ENCODE peak calls at places on chromosome 9, in six cellular contexts. K is CD8-positive, alpha-beta T cell; E is trophoblast cell; C is SK-N-MC; D is HCT116; G is GM23248. V is an unnamed sample.

GRCh38 chr9:19156026-19156474 is 28.8 kb upstream of the PLIN2 start:
- DNase-seq in E (no peak), G (no peak), C (no peak), K (no peak), D (no peak), V (no peak)

GRCh38 chr9:131525643-131526565 is 5.2 kb downstream of the UCK1 start:
- DNase-seq in G (no peak), K (no peak), E (no peak), D (no peak), C (no peak), V (peak; percentile 26)

GRCh38 chr9:37290881-37291485 is 131.5 kb upstream of the GRHPR start:
- DNase-seq in K (no peak), D (peak; percentile 21), C (peak; percentile 68), E (peak; percentile 84), G (peak; percentile 84), V (no peak)

GRCh38 chr9:126522957-126523356 is 90.8 kb upstream of the LMX1B start:
- DNase-seq in G (no peak), E (no peak), K (no peak), D (no peak), C (no peak), V (peak; percentile 71)

GRCh38 chr9:87701931-87702421 is 23.9 kb upstream of the CTSL start:
- DNase-seq in E (peak; percentile 56), C (no peak), K (no peak), D (no peak), G (no peak), V (peak; percentile 73)

GRCh38 chr9:94743035-94743954 is 16.8 kb downstream of the AOPEP start:
- DNase-seq in G (no peak), E (peak; percentile 80), C (no peak), K (no peak), D (no peak), V (no peak)

GRCh38 chr9:92467041-92467440 is 15.3 kb downstream of the ASPN start:
- DNase-seq in D (no peak), E (peak; percentile 94), G (no peak), K (no peak), C (no peak), V (no peak)

GRCh38 chr9:25917593-25918426 is 239.6 kb upstream of the TUSC1 start:
- DNase-seq in D (no peak), G (peak; percentile 2), C (no peak), E (peak; percentile 90), K (no peak), V (no peak)

GRCh38 chr9:25814023-25814422 is 135.8 kb upstream of the TUSC1 start:
- DNase-seq in E (no peak), G (no peak), K (no peak), D (no peak), C (no peak), V (no peak)

GRCh38 chr9:121300283-121301119 is 32.5 kb downstream of the GSN start:
- DNase-seq in C (no peak), G (no peak), E (no peak), D (no peak), K (no peak), V (no peak)

GRCh38 chr9:15403155-15403554 is 19.5 kb upstream of the SNAPC3 start:
- DNase-seq in K (no peak), G (peak; percentile 8), D (peak; percentile 65), E (peak; percentile 27), C (no peak), V (peak; percentile 78)

GRCh38 chr9:16951503-16951902 is 81.0 kb upstream of the BNC2 start:
- DNase-seq in E (no peak), D (no peak), G (no peak), K (no peak), C (no peak), V (no peak)

GRCh38 chr9:125338929-125339328 is 77.3 kb downstream of the GAPVD1 start:
- DNase-seq in E (no peak), K (no peak), D (no peak), G (no peak), C (no peak), V (no peak)

GRCh38 chr9:89880161-89880560 is 275.3 kb downstream of the GADD45G start:
- DNase-seq in E (no peak), K (peak; percentile 38), C (no peak), G (no peak), D (no peak), V (no peak)

GRCh38 chr9:88658311-88658822 is 123.4 kb downstream of the NXNL2 start:
- DNase-seq in C (no peak), D (no peak), G (peak; percentile 45), E (no peak), K (no peak), V (no peak)

GRCh38 chr9:100715100-100715379 is 137.2 kb downstream of the CAVIN4 start:
- DNase-seq in C (no peak), G (no peak), E (no peak), K (no peak), D (no peak), V (no peak)

GRCh38 chr9:95057121-95057520 is 260.4 kb downstream of the FANCC start:
- DNase-seq in K (no peak), D (no peak), E (no peak), G (no peak), C (no peak), V (no peak)

GRCh38 chr9:120874861-120875565 is 2.0 kb downstream of the PHF19 start:
- DNase-seq in G (no peak), K (no peak), D (no peak), E (no peak), C (no peak), V (no peak)

GRCh38 chr9:40926404-40927259 is 201.8 kb downstream of the FOXD4L6 start:
- DNase-seq in E (no peak), K (no peak), C (no peak), G (no peak), D (no peak), V (peak; percentile 22)

GRCh38 chr9:40927851-40928802 is 200.4 kb downstream of the FOXD4L6 start:
- DNase-seq in C (no peak), E (no peak), K (no peak), D (no peak), G (no peak), V (peak; percentile 37)

GRCh38 chr9:40927260-40927631 is 201.2 kb downstream of the FOXD4L6 start:
- DNase-seq in G (no peak), E (no peak), C (no peak), D (no peak), K (no peak), V (peak; percentile 17)

GRCh38 chr9:40928803-40929487 is 199.5 kb downstream of the FOXD4L6 start:
- DNase-seq in E (no peak), K (no peak), D (no peak), C (no peak), G (no peak), V (peak; percentile 20)

DNA sequence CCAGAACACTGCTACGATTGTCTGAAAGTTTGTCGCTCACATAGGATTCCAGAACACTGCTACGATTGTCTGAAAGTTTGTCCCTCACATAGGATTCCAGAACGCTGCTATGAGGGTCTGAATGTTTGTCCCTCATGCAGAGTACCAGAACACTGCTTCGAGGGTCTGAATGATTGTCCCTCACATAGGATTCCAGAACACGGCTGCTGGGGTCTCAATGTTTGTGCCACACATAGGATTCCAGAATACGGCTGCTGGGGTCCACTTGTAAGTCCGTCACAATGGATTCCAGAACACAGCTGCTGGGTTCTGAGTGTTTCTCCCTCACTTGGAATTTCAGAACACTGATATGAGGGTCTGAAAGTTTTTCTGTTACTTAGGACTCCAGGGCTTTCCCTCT is 203.3 kb downstream of the FOXD4L6 start:
- DNase-seq in C (no peak), G (no peak), K (no peak), D (no peak), E (no peak), V (peak; percentile 21)
- H3K9me3 ChIP-seq in C (no peaks in the 10 kb centered on the region), G (no peaks in the 10 kb centered on the region), K (peaks cover 62% of the 10 kb centered on the region), D (no peaks in the 10 kb centered on the region), E (peaks cover 18% of the 10 kb centered on the region), V (peaks cover 74% of the 10 kb centered on the region)

DNA sequence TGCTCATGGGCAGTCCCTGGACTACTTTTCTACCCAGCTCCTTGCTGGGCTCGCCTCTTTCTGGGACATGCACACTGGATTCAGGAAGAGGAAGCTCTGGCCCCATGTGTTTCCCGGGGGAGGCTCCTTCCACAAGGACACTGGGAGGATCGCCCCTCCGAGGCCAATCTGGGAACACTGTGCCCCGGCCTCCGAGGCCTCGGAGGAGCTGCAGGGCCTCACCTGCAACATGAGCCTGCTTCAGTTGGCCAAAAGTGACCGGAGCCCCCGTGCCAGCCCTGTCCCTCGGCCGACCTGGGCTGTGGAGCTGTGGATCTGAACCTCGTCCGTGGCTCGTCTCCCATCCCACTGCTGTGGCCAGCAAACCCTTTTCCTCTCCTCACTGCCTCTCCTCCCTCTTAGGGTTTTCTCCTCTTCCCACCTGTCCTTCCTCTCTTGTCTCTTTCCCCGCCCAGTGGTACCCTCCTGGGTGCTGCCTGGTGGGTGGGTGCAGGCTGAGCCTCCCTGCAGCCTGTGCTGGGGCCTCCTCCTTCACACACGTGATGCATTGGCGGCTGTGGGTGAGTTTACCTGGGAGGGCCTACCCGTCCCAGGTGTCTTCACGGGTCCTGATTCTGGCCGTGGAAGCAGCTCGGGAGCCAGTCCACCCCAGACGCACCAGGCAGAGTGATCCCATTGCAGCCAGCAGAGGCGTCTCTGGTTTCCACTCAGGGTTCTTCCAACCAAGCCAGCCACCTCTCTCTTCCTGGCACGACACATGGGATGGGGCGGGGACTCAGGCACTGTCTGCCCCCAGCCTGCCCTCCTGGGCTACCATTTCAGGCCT is 241.8 kb downstream of the CACNA1B start:
- DNase-seq in K (no peak), C (no peak), D (no peak), G (no peak), E (no peak), V (no peak)
- H3K9me3 ChIP-seq in K (no peaks in the 10 kb centered on the region), C (no peaks in the 10 kb centered on the region), D (no peaks in the 10 kb centered on the region), G (no peaks in the 10 kb centered on the region), E (peaks cover 83% of the 10 kb centered on the region), V (peaks cover 44% of the 10 kb centered on the region)

DNA sequence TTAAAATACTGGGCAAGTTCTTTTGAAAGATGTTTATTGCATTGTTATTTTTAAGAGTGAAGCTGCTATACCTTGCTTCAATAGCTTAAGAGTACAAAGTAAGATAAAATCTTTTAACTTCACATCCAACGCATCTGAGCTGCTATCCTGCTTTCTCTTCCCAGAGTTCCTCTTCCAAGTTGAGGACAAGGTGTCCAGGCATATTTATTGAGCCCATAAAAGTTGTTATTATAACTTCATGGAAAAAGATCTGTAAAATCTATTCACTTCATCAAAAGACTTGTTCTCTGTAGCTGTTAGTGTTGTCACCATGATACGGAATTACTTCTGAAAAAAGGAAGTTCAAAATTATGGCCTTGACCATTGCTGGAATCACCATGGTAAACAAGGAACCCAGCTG is 306.2 kb upstream of the ELAVL2 start:
- DNase-seq in G (no peak), D (no peak), K (no peak), C (no peak), E (no peak), V (no peak)
- H3K9me3 ChIP-seq in G (no peaks in the 10 kb centered on the region), D (peaks cover 13% of the 10 kb centered on the region), K (no peaks in the 10 kb centered on the region), C (no peaks in the 10 kb centered on the region), E (no peaks in the 10 kb centered on the region), V (no peaks in the 10 kb centered on the region)

GRCh38 chr9:61667559-61668121 is 477.8 kb downstream of the SPATA31A7 start:
- DNase-seq in E (no peak), K (no peak), C (no peak), G (no peak), D (no peak), V (no peak)
- H3K9me3 ChIP-seq in E (peaks cover 64% of the 10 kb centered on the region), K (no peaks in the 10 kb centered on the region), C (no peaks in the 10 kb centered on the region), G (no peaks in the 10 kb centered on the region), D (no peaks in the 10 kb centered on the region), V (peaks cover 18% of the 10 kb centered on the region)

GRCh38 chr9:135763716-135764446 is 61.9 kb downstream of the KCNT1 start:
- DNase-seq in D (no peak), C (no peak), E (no peak), K (no peak), G (no peak), V (no peak)
- H3K9me3 ChIP-seq in D (peaks cover 5% of the 10 kb centered on the region), C (no peaks in the 10 kb centered on the region), E (peaks cover 26% of the 10 kb centered on the region), K (no peaks in the 10 kb centered on the region), G (no peaks in the 10 kb centered on the region), V (no peaks in the 10 kb centered on the region)

V was measured in endodermal cell.